ENCODE peak calls at places on chromosomes 13 and 19, in nine cellular contexts. One of them, this sample, is unnamed.

GRCh38 chr19:15015946-15016542 is 33.2 kb upstream of the CASP14 start:
- DNase-seq in RPMI7951: peak
- DNase-seq in thoracic aorta: no peak
- DNase-seq in naive thymus-derived CD8-positive, alpha-beta T cell: no peak
- DNase-seq in posterior cingulate gyrus: no peak
- DNase-seq in AG08395: no peak
- DNase-seq in lower leg skin: no peak
- DNase-seq in lung microvascular endothelial cell: peak
- DNase-seq in kidney: peak
- DNase-seq in this sample: no peak

GRCh38 chr13:72774019-72774418 is 7.7 kb downstream of the DIS3 start:
- DNase-seq in RPMI7951: no peak
- DNase-seq in lower leg skin: no peak
- DNase-seq in kidney: no peak
- DNase-seq in naive thymus-derived CD8-positive, alpha-beta T cell: no peak
- DNase-seq in lung microvascular endothelial cell: no peak
- DNase-seq in posterior cingulate gyrus: no peak
- DNase-seq in AG08395: no peak
- DNase-seq in thoracic aorta: no peak
- DNase-seq in this sample: no peak

GRCh38 chr19:18896421-18896841 is 473 bp upstream of the CERS1 start:
- DNase-seq in kidney: no peak
- DNase-seq in RPMI7951: no peak
- DNase-seq in lower leg skin: no peak
- DNase-seq in posterior cingulate gyrus: peak
- DNase-seq in lung microvascular endothelial cell: no peak
- DNase-seq in thoracic aorta: no peak
- DNase-seq in AG08395: peak
- DNase-seq in naive thymus-derived CD8-positive, alpha-beta T cell: no peak
- DNase-seq in this sample: no peak

GRCh38 chr13:42894765-42895181 is 97.3 kb downstream of the EPSTI1 start:
- DNase-seq in lung microvascular endothelial cell: peak
- DNase-seq in RPMI7951: peak
- DNase-seq in AG08395: peak
- DNase-seq in kidney: no peak
- DNase-seq in posterior cingulate gyrus: no peak
- DNase-seq in thoracic aorta: no peak
- DNase-seq in naive thymus-derived CD8-positive, alpha-beta T cell: no peak
- DNase-seq in lower leg skin: no peak
- DNase-seq in this sample: no peak

GRCh38 chr19:2561895-2562294 is 86.0 kb downstream of the GADD45B start:
- DNase-seq in lung microvascular endothelial cell: no peak
- DNase-seq in kidney: peak
- DNase-seq in RPMI7951: no peak
- DNase-seq in AG08395: no peak
- DNase-seq in posterior cingulate gyrus: no peak
- DNase-seq in lower leg skin: no peak
- DNase-seq in naive thymus-derived CD8-positive, alpha-beta T cell: peak
- DNase-seq in thoracic aorta: no peak
- DNase-seq in this sample: no peak

GRCh38 chr13:110450941-110451340 is 110.6 kb downstream of the RAB20 start:
- DNase-seq in lower leg skin: no peak
- DNase-seq in RPMI7951: no peak
- DNase-seq in naive thymus-derived CD8-positive, alpha-beta T cell: no peak
- DNase-seq in thoracic aorta: no peak
- DNase-seq in posterior cingulate gyrus: no peak
- DNase-seq in kidney: peak
- DNase-seq in AG08395: no peak
- DNase-seq in lung microvascular endothelial cell: no peak
- DNase-seq in this sample: no peak

GRCh38 chr13:94656766-94657165 is 55.1 kb downstream of the GPR180 start:
- DNase-seq in thoracic aorta: no peak
- DNase-seq in lung microvascular endothelial cell: peak
- DNase-seq in RPMI7951: peak
- DNase-seq in posterior cingulate gyrus: no peak
- DNase-seq in kidney: no peak
- DNase-seq in AG08395: peak
- DNase-seq in naive thymus-derived CD8-positive, alpha-beta T cell: no peak
- DNase-seq in lower leg skin: no peak
- DNase-seq in this sample: no peak

GRCh38 chr13:39415403-39415802 is 187.6 kb downstream of the LHFPL6 start:
- DNase-seq in lower leg skin: no peak
- DNase-seq in thoracic aorta: no peak
- DNase-seq in lung microvascular endothelial cell: peak
- DNase-seq in AG08395: peak
- DNase-seq in RPMI7951: peak
- DNase-seq in posterior cingulate gyrus: peak
- DNase-seq in naive thymus-derived CD8-positive, alpha-beta T cell: no peak
- DNase-seq in kidney: no peak
- DNase-seq in this sample: no peak

GRCh38 chr13:77429320-77430142 is 102.6 kb upstream of the MYCBP2 start:
- DNase-seq in lower leg skin: no peak
- DNase-seq in naive thymus-derived CD8-positive, alpha-beta T cell: no peak
- DNase-seq in thoracic aorta: no peak
- DNase-seq in RPMI7951: peak
- DNase-seq in kidney: no peak
- DNase-seq in AG08395: no peak
- DNase-seq in posterior cingulate gyrus: no peak
- DNase-seq in lung microvascular endothelial cell: no peak
- DNase-seq in this sample: no peak

GRCh38 chr13:76856141-76856571 is 30.0 kb downstream of the KCTD12 start:
- DNase-seq in kidney: no peak
- DNase-seq in RPMI7951: peak
- DNase-seq in lung microvascular endothelial cell: peak
- DNase-seq in AG08395: peak
- DNase-seq in naive thymus-derived CD8-positive, alpha-beta T cell: no peak
- DNase-seq in thoracic aorta: no peak
- DNase-seq in posterior cingulate gyrus: no peak
- DNase-seq in lower leg skin: no peak
- DNase-seq in this sample: no peak

GRCh38 chr13:77861716-77862115 is 56.9 kb downstream of the EDNRB start:
- DNase-seq in RPMI7951: no peak
- DNase-seq in lower leg skin: no peak
- DNase-seq in kidney: no peak
- DNase-seq in posterior cingulate gyrus: no peak
- DNase-seq in lung microvascular endothelial cell: no peak
- DNase-seq in thoracic aorta: no peak
- DNase-seq in AG08395: no peak
- DNase-seq in naive thymus-derived CD8-positive, alpha-beta T cell: no peak
- DNase-seq in this sample: no peak

GRCh38 chr19:18291590-18292459 is 10.4 kb upstream of the JUND start:
- DNase-seq in lower leg skin: peak
- DNase-seq in RPMI7951: peak
- DNase-seq in AG08395: peak
- DNase-seq in kidney: peak
- DNase-seq in lung microvascular endothelial cell: peak
- DNase-seq in naive thymus-derived CD8-positive, alpha-beta T cell: peak
- DNase-seq in thoracic aorta: peak
- DNase-seq in posterior cingulate gyrus: peak
- DNase-seq in this sample: no peak

GRCh38 chr19:43713208-43713607 is 2.7 kb upstream of the IRGC start:
- DNase-seq in thoracic aorta: no peak
- DNase-seq in kidney: no peak
- DNase-seq in posterior cingulate gyrus: no peak
- DNase-seq in AG08395: no peak
- DNase-seq in lower leg skin: no peak
- DNase-seq in RPMI7951: no peak
- DNase-seq in naive thymus-derived CD8-positive, alpha-beta T cell: no peak
- DNase-seq in lung microvascular endothelial cell: no peak
- DNase-seq in this sample: no peak

GRCh38 chr13:111903143-111903542 is 163.8 kb upstream of the SOX1 start:
- DNase-seq in lower leg skin: no peak
- DNase-seq in RPMI7951: no peak
- DNase-seq in naive thymus-derived CD8-positive, alpha-beta T cell: no peak
- DNase-seq in lung microvascular endothelial cell: no peak
- DNase-seq in kidney: no peak
- DNase-seq in thoracic aorta: no peak
- DNase-seq in AG08395: no peak
- DNase-seq in posterior cingulate gyrus: no peak
- DNase-seq in this sample: no peak

GRCh38 chr13:39462456-39462855 is 140.5 kb downstream of the LHFPL6 start:
- DNase-seq in kidney: no peak
- DNase-seq in naive thymus-derived CD8-positive, alpha-beta T cell: no peak
- DNase-seq in AG08395: no peak
- DNase-seq in RPMI7951: no peak
- DNase-seq in lower leg skin: no peak
- DNase-seq in lung microvascular endothelial cell: no peak
- DNase-seq in thoracic aorta: no peak
- DNase-seq in posterior cingulate gyrus: no peak
- DNase-seq in this sample: no peak

GRCh38 chr13:79485014-79485441 is 4.1 kb downstream of the NDFIP2 start:
- DNase-seq in naive thymus-derived CD8-positive, alpha-beta T cell: no peak
- DNase-seq in thoracic aorta: no peak
- DNase-seq in posterior cingulate gyrus: no peak
- DNase-seq in AG08395: peak
- DNase-seq in lower leg skin: peak
- DNase-seq in lung microvascular endothelial cell: peak
- DNase-seq in RPMI7951: peak
- DNase-seq in kidney: no peak
- DNase-seq in this sample: no peak

GRCh38 chr13:87259479-87260083 is 411.6 kb upstream of the SLITRK5 start:
- DNase-seq in lower leg skin: no peak
- DNase-seq in lung microvascular endothelial cell: no peak
- DNase-seq in posterior cingulate gyrus: no peak
- DNase-seq in AG08395: no peak
- DNase-seq in thoracic aorta: no peak
- DNase-seq in RPMI7951: no peak
- DNase-seq in kidney: no peak
- DNase-seq in naive thymus-derived CD8-positive, alpha-beta T cell: no peak
- DNase-seq in this sample: peak

GRCh38 chr13:101454767-101455166 is 2.3 kb downstream of the ITGBL1 start:
- DNase-seq in kidney: no peak
- DNase-seq in lung microvascular endothelial cell: peak
- DNase-seq in AG08395: no peak
- DNase-seq in lower leg skin: no peak
- DNase-seq in RPMI7951: no peak
- DNase-seq in naive thymus-derived CD8-positive, alpha-beta T cell: no peak
- DNase-seq in posterior cingulate gyrus: no peak
- DNase-seq in thoracic aorta: no peak
- DNase-seq in this sample: no peak

GRCh38 chr13:111062305-111062704 is 52.8 kb upstream of the ARHGEF7 start:
- DNase-seq in lung microvascular endothelial cell: no peak
- DNase-seq in AG08395: no peak
- DNase-seq in naive thymus-derived CD8-positive, alpha-beta T cell: no peak
- DNase-seq in thoracic aorta: no peak
- DNase-seq in kidney: no peak
- DNase-seq in posterior cingulate gyrus: no peak
- DNase-seq in RPMI7951: no peak
- DNase-seq in lower leg skin: no peak
- DNase-seq in this sample: no peak

GRCh38 chr19:7349231-7349591 is 474 bp downstream of the ARHGEF18 start:
- DNase-seq in thoracic aorta: no peak
- DNase-seq in AG08395: no peak
- DNase-seq in lung microvascular endothelial cell: no peak
- DNase-seq in lower leg skin: no peak
- DNase-seq in RPMI7951: no peak
- DNase-seq in naive thymus-derived CD8-positive, alpha-beta T cell: no peak
- DNase-seq in posterior cingulate gyrus: no peak
- DNase-seq in kidney: no peak
- DNase-seq in this sample: no peak

GRCh38 chr13:101230271-101230890 is 185.9 kb downstream of the NALCN start:
- DNase-seq in thoracic aorta: no peak
- DNase-seq in lower leg skin: no peak
- DNase-seq in lung microvascular endothelial cell: no peak
- DNase-seq in kidney: no peak
- DNase-seq in naive thymus-derived CD8-positive, alpha-beta T cell: no peak
- DNase-seq in posterior cingulate gyrus: no peak
- DNase-seq in AG08395: no peak
- DNase-seq in RPMI7951: peak
- DNase-seq in this sample: no peak

GRCh38 chr19:4744451-4745170 is 21.0 kb upstream of the DPP9 start:
- DNase-seq in RPMI7951: peak
- DNase-seq in thoracic aorta: no peak
- DNase-seq in naive thymus-derived CD8-positive, alpha-beta T cell: no peak
- DNase-seq in AG08395: peak
- DNase-seq in kidney: no peak
- DNase-seq in lower leg skin: peak
- DNase-seq in lung microvascular endothelial cell: peak
- DNase-seq in posterior cingulate gyrus: no peak
- DNase-seq in this sample: no peak

GRCh38 chr19:17327654-17328516 is 6.8 kb downstream of the ANO8 start:
- DNase-seq in posterior cingulate gyrus: no peak
- DNase-seq in kidney: no peak
- DNase-seq in AG08395: no peak
- DNase-seq in RPMI7951: no peak
- DNase-seq in lung microvascular endothelial cell: no peak
- DNase-seq in lower leg skin: peak
- DNase-seq in thoracic aorta: no peak
- DNase-seq in naive thymus-derived CD8-positive, alpha-beta T cell: no peak
- DNase-seq in this sample: no peak

GRCh38 chr19:7994114-7994513 is 11.3 kb downstream of the ELAVL1 start:
- DNase-seq in lower leg skin: no peak
- DNase-seq in lung microvascular endothelial cell: no peak
- DNase-seq in kidney: no peak
- DNase-seq in thoracic aorta: no peak
- DNase-seq in posterior cingulate gyrus: no peak
- DNase-seq in naive thymus-derived CD8-positive, alpha-beta T cell: no peak
- DNase-seq in RPMI7951: no peak
- DNase-seq in AG08395: no peak
- DNase-seq in this sample: no peak

GRCh38 chr19:7257148-7258041 is 36.8 kb downstream of the INSR start:
- DNase-seq in posterior cingulate gyrus: no peak
- DNase-seq in kidney: no peak
- DNase-seq in thoracic aorta: peak
- DNase-seq in lower leg skin: peak
- DNase-seq in lung microvascular endothelial cell: peak
- DNase-seq in RPMI7951: no peak
- DNase-seq in naive thymus-derived CD8-positive, alpha-beta T cell: no peak
- DNase-seq in AG08395: no peak
- DNase-seq in this sample: no peak

GRCh38 chr19:4077800-4078683 is 11.3 kb upstream of the ZBTB7A start:
- DNase-seq in AG08395: peak
- DNase-seq in lung microvascular endothelial cell: no peak
- DNase-seq in RPMI7951: peak
- DNase-seq in lower leg skin: no peak
- DNase-seq in kidney: peak
- DNase-seq in naive thymus-derived CD8-positive, alpha-beta T cell: no peak
- DNase-seq in posterior cingulate gyrus: peak
- DNase-seq in thoracic aorta: no peak
- DNase-seq in this sample: no peak

GRCh38 chr19:35299523-35300339 is 7.8 kb downstream of the MAG start:
- DNase-seq in kidney: no peak
- DNase-seq in posterior cingulate gyrus: peak
- DNase-seq in AG08395: no peak
- DNase-seq in lower leg skin: no peak
- DNase-seq in naive thymus-derived CD8-positive, alpha-beta T cell: no peak
- DNase-seq in RPMI7951: no peak
- DNase-seq in lung microvascular endothelial cell: no peak
- DNase-seq in thoracic aorta: no peak
- DNase-seq in this sample: no peak

GRCh38 chr19:15372891-15373301 is 6.7 kb downstream of the AKAP8 start:
- DNase-seq in kidney: peak
- DNase-seq in lung microvascular endothelial cell: no peak
- DNase-seq in lower leg skin: no peak
- DNase-seq in AG08395: no peak
- DNase-seq in naive thymus-derived CD8-positive, alpha-beta T cell: no peak
- DNase-seq in RPMI7951: no peak
- DNase-seq in thoracic aorta: no peak
- DNase-seq in posterior cingulate gyrus: no peak
- DNase-seq in this sample: no peak

GRCh38 chr13:22061806-22062391 is 391.0 kb downstream of the FGF9 start:
- DNase-seq in RPMI7951: no peak
- DNase-seq in AG08395: no peak
- DNase-seq in lower leg skin: no peak
- DNase-seq in kidney: no peak
- DNase-seq in posterior cingulate gyrus: no peak
- DNase-seq in lung microvascular endothelial cell: no peak
- DNase-seq in thoracic aorta: no peak
- DNase-seq in naive thymus-derived CD8-positive, alpha-beta T cell: peak
- DNase-seq in this sample: no peak

GRCh38 chr13:98796798-98797197 is 44.3 kb upstream of the SLC15A1 start:
- DNase-seq in posterior cingulate gyrus: no peak
- DNase-seq in RPMI7951: no peak
- DNase-seq in naive thymus-derived CD8-positive, alpha-beta T cell: no peak
- DNase-seq in AG08395: no peak
- DNase-seq in kidney: no peak
- DNase-seq in thoracic aorta: no peak
- DNase-seq in lower leg skin: no peak
- DNase-seq in lung microvascular endothelial cell: no peak
- DNase-seq in this sample: no peak

GRCh38 chr13:91698308-91698707 is 299.9 kb downstream of the GPC5 start:
- DNase-seq in naive thymus-derived CD8-positive, alpha-beta T cell: no peak
- DNase-seq in kidney: no peak
- DNase-seq in RPMI7951: no peak
- DNase-seq in posterior cingulate gyrus: no peak
- DNase-seq in thoracic aorta: no peak
- DNase-seq in AG08395: no peak
- DNase-seq in lower leg skin: no peak
- DNase-seq in lung microvascular endothelial cell: no peak
- DNase-seq in this sample: no peak